ENCODE peak calls at places on chromosomes 13 and 19, in four cellular contexts. P is K562, D is HCT116, G is HepG2. W is an unnamed sample.

GRCh38 chr19:43532571-43532961 is 422 bp upstream of the ZNF575 start:
- DNase-seq in G (no peak), D (peak), P (no peak), W (no peak)

GRCh38 chr19:13051581-13052165 is 51.0 kb downstream of the LYL1 start:
- DNase-seq in P (peak), G (peak), D (no peak), W (no peak)

GRCh38 chr13:54433511-54434206 is 1405.0 kb downstream of the OLFM4 start:
- DNase-seq in P (no peak), G (peak), D (no peak), W (no peak)

GRCh38 chr19:49976496-49976895 is 15.5 kb upstream of the SIGLEC11 start:
- DNase-seq in D (no peak), G (no peak), P (no peak), W (no peak)

GRCh38 chr19:43765109-43765876 is 10.5 kb upstream of the SMG9 start:
- DNase-seq in D (peak), G (peak), P (no peak), W (no peak)

GRCh38 chr13:72255908-72256307 is 388.9 kb upstream of the DACH1 start:
- DNase-seq in G (peak), D (peak), P (no peak), W (no peak)

GRCh38 chr13:43905435-43906031 is 25.8 kb downstream of the LACC1 start:
- DNase-seq in D (peak), P (peak), G (peak), W (peak)

GRCh38 chr13:24187185-24187584 is 26.7 kb downstream of the SPATA13 start:
- DNase-seq in D (no peak), P (no peak), G (no peak), W (no peak)

GRCh38 chr13:60627071-60627686 is 230.2 kb downstream of the TDRD3 start:
- DNase-seq in D (peak), P (peak), G (peak), W (no peak)

GRCh38 chr13:24264976-24265375 is 44.4 kb upstream of the C1QTNF9 start:
- DNase-seq in G (no peak), D (no peak), P (no peak), W (no peak)

GRCh38 chr13:20006206-20006605 is 47.7 kb downstream of the ZMYM2 start:
- DNase-seq in D (no peak), P (no peak), G (no peak), W (no peak)

GRCh38 chr13:97125810-97126738 is 96.1 kb upstream of the MBNL2 start:
- DNase-seq in G (no peak), P (no peak), D (no peak), W (no peak)

GRCh38 chr19:18843960-18844359 is 12.2 kb downstream of the UPF1 start:
- DNase-seq in D (no peak), G (no peak), P (no peak), W (no peak)
- TF ChIP-seq SIN3A in D (no peak), G (no peak), P (no peak), W (no peak)

DNA sequence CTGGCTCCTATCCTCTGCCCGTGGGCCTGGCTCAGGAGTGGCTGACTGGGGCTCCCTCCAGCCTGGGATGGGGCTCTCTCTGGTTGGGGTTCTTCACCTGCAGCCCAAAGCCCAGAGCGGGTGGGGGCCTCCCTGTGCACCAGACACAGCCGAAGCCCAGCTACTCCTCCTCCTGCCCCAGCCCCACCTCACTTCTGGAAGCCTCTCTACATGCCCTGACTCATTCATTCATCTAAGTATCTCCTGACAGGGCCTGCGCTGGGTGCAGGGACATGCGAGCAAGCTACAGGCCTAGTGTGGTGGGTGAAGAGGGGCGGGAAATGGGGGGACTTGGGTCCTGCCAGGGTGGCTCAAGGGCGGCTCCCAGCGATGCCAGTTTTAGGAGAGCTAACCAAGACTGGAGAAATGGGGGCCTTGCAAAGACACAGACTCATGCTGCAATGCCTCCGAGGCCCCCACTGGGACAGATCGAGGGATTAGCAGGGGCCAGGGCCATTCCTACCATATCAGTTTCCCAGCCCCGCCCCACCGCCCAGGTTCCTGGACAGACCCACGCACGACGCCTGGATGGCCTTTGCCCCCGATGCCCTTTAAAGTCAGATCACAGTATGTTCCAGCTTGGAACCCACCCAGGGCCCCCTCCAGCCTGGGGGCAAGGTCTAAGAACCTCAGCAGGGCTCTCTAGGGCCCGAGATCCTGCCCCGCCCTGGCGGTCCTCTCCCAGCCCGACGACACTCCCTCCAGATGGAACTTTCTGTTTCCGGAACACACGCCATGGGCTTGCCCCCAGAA is 12.6 kb downstream of the LSM4 start:
- DNase-seq in D (no peak), G (no peak), P (no peak), W (no peak)
- TF ChIP-seq TCF7L2 in D (no peak), G (no peak), P (no peak), W (no peak)

DNA sequence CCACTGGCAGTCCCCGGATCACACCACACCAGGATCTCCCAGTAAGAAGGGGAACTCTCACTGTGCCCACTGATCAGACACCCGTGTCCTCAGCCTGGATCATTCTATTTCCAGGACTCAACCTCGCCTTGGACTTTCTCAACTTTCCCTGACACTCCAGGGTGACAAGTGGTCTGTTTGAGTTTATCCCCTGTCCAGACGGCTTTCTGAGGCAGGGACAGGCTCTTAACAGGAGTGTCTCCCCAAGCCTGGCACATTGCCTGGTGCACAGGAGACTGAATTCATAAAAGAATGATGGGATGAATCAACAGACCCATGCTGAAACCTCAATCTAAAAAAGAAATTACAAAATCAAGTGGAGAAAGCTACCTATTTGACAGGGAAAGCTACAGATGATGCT is 606.6 kb downstream of the EFNB2 start:
- DNase-seq in P (no peak), G (no peak), D (no peak), W (no peak)
- TF ChIP-seq SIN3A in P (no peak), G (no peak), D (no peak), W (no peak)

DNA sequence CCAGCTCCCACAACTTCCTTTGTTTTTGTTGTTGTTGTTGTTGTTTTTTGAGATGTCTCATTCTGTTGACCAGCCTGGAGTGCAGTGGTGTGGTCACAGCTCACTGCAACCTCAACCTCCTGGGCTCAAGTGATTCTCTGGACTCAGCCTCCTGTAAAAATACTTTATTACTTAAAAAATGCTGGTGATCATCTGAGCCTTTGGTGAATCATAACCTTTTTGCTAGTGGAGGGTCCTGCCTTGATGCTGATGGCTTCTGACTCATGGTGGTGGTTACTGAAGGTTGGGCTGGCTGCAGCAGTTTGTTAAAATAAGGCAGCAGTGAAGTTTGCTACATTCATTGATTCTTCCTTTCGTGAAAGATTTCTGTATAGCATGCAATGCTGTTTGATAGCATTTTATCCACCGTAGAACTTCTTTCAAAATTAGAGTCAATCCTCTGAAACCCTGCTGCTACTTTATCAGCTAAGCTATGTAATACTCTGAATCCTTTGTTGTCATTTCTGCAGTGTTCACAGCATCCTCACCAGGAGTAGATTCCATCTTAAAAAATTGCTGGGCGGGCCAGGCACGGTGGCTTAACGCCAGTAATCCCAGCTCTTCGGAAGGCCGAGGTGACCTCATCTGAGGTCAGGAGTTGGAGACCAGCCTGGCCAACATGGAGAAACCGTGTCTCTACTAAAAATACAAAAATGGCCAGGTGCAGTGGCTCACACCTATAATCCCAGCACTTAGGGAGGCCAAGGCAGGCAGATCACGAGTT is 18.0 kb downstream of the ARHGAP35 start:
- DNase-seq in G (no peak), P (no peak), D (no peak), W (no peak)
- TF ChIP-seq TCF7L2 in G (no peak), P (no peak), D (no peak), W (no peak)

DNA sequence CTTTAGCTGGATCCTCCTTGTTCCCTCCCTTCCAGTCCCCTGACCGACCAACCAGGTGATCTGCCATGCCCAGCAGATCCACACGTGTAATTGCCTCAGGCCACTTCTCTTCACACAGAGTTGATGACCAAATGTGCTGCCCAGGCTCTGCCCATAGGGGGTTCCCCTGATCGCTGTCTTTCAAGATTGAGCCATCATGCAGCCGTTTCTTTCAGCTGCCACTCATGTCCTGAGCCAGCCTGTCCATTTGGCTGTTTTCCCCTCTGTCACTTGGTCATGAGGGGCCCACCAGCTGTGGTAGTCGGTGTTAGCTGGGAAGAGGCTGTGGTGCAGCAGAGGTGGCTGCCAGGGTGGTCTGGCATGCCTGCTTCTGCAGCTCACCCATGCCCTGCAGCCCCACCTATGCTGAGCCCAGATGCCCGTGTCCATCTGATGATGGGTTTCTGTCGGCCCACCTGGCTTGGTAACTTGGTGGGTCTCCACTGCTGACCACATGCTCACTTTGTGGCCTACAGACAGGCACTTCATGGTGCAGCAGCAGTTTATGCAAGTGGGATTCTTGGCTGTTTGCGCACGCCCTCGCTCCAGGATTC is 35.6 kb upstream of the GPR183 start:
- DNase-seq in P (no peak), D (no peak), G (no peak), W (no peak)
- TF ChIP-seq SIN3A in P (no peak), D (no peak), G (no peak), W (no peak)

W was measured in Panc1.